ENCODE peak calls at places on chromosome 16, in four cellular contexts. I, A, S and Z are unnamed samples.

GRCh38 chr16:9061358-9061813 is 30.1 kb upstream of the HAPSTR1 start:
- DNase-seq in I (no peak), A (no peak), S (peak; percentile 68), Z (no peak)

GRCh38 chr16:87132361-87133014 is 184.7 kb downstream of the C16orf95 start:
- DNase-seq in I (peak; percentile 28), A (peak; percentile 87), S (peak; percentile 71), Z (no peak)

GRCh38 chr16:61098505-61098904 is 937.7 kb downstream of the CDH8 start:
- DNase-seq in I (no peak), A (no peak), S (no peak), Z (no peak)

GRCh38 chr16:21223787-21224186 is 9.7 kb upstream of the ANKS4B start:
- DNase-seq in I (no peak), A (no peak), S (no peak), Z (no peak)

GRCh38 chr16:6643083-6643686 is 689.5 kb upstream of the RBFOX1 start:
- DNase-seq in I (peak; percentile 49), A (peak; percentile 73), S (peak; percentile 70), Z (no peak)

GRCh38 chr16:3243882-3244281 is 8.9 kb upstream of the ZNF200 start:
- DNase-seq in I (no peak), A (no peak), S (no peak), Z (no peak)

GRCh38 chr16:54007504-54007903 is 279.1 kb downstream of the IRX3 start:
- DNase-seq in I (no peak), A (no peak), S (no peak), Z (no peak)

GRCh38 chr16:4317471-4318170 is 1.8 kb downstream of the GLIS2 start:
- DNase-seq in I (no peak), A (no peak), S (peak; percentile 86), Z (no peak)

GRCh38 chr16:87930456-87930855 is 5.9 kb downstream of the CA5A start:
- DNase-seq in I (no peak), A (peak; percentile 23), S (no peak), Z (no peak)

GRCh38 chr16:90035902-90036301 is 16.6 kb upstream of the DBNDD1 start:
- DNase-seq in I (no peak), A (peak; percentile 78), S (no peak), Z (no peak)

GRCh38 chr16:30115238-30115637 is 1.9 kb upstream of the GDPD3 start:
- DNase-seq in I (no peak), A (no peak), S (no peak), Z (no peak)

GRCh38 chr16:88533381-88533831 is 36.8 kb upstream of the ZC3H18 start:
- DNase-seq in I (no peak), A (peak; percentile 64), S (no peak), Z (no peak)

GRCh38 chr16:78235168-78235800 is 135.8 kb downstream of the WWOX start:
- DNase-seq in I (peak; percentile 62), A (peak; percentile 72), S (peak; percentile 79), Z (peak; percentile 76)

GRCh38 chr16:12158428-12158827 is 181.9 kb downstream of the SNX29 start:
- DNase-seq in I (no peak), A (peak; percentile 66), S (no peak), Z (no peak)

GRCh38 chr16:68445458-68445857 is 2.9 kb downstream of the SMPD3 start:
- DNase-seq in I (no peak), A (peak; percentile 63), S (no peak), Z (no peak)

DNA sequence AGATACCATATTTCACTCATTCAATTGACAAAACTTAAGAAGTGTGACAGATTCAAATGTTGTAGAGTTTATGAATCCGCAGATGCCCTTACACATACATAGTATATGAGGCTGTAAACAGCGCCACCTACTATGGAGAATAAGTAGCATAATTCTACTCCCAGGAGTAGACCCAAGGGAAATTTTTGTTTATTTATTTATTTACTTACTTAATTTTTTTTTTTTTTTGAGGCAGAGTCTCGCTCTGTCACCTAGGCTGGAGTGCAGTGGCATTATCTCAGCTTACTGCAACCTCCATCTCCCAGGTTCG is 35.5 kb downstream of the GAN start:
- DNase-seq in I (no peak), A (peak; percentile 36), S (no peak), Z (no peak)
- TF ChIP-seq CTCF in I (no peak), A (peak; percentile 29), S (no peak), Z (no peak)

GRCh38 chr16:23072769-23073549 is 76.3 kb downstream of the USP31 start:
- DNase-seq in I (no peak), A (peak; percentile 74), S (no peak), Z (no peak)
- TF ChIP-seq CTCF in I (no peak), A (no peak), S (no peak), Z (peak; percentile 14)

GRCh38 chr16:52709286-52709685 is 162.3 kb upstream of the TOX3 start:
- DNase-seq in I (no peak), A (no peak), S (no peak), Z (no peak)
- TF ChIP-seq CTCF in I (no peak), A (no peak), S (no peak), Z (no peak)

GRCh38 chr16:76665571-76666275 is 388.5 kb downstream of the CNTNAP4 start:
- DNase-seq in I (no peak), A (no peak), S (no peak), Z (no peak)
- TF ChIP-seq CTCF in I (no peak), A (no peak), S (no peak), Z (peak; percentile 55)

DNA sequence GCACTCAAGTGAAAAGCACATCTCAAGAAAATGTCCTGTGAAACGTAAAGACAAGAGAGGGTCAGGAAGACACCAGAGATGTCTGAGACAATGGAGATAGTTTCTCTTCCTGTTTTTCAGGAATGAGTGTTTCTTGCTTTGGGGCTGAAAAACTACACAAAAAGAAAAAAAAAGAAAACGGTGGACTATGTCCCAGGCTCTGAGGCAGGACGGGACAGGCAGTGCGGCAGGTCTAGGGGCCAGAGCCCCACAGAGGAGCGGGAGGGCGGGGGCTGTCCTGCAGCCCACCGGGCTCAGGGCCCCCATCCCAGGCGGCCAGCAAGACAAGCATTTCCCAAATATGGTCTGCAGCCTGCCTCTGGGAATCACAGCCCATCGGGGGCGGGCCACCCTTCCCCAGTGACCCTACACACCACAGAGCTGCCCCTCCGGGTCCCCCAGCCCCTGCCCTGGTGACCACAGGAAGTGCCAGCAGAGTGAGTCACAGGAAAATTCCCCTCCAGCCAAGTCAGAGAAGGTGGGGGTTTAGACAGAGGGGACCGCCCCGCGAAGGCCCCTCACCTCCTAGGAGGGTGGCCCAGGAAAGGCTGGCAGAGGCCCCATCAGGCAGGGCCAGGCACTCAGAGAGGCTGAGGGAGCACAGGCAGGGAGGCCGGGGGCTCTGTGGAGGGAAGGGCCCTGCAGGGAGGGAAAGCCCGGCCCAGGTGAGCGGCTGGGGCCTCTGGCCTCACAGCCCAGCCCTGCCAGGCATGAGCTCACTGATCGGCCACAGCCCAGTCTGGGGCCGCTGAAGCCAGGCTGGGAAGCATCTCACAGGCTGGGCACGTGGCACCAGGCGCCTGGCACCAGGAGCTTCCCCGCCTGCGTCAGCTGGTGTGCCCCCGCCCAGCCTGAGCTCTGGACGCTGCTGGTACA is 6.3 kb downstream of the BCAR1 start:
- DNase-seq in I (peak; percentile 58), A (peak; percentile 98), S (peak; percentile 98), Z (no peak)
- TF ChIP-seq CTCF in I (no peak), A (no peak), S (no peak), Z (no peak)

DNA sequence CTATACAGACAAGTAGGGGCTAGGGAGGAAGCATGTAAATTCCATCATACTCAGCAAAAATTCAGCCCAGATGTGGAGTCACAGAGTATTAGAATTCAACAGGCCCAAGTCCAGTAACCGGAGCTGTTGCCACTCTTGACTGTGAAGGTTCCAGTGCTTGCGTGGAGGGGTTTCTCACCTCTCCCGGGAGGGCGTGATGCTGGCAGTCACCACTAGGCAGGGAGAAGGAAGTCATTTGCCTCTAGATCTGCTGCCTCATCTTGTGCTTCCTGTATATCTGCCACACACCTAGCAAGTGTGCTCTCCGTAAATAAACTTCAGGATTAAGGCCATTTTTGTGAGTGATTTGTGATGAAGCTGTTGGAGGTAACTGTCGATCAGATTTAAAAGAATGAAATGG is 1.0 kb upstream of the CKLF start:
- DNase-seq in I (no peak), A (peak; percentile 37), S (peak; percentile 70), Z (no peak)
- TF ChIP-seq CTCF in I (no peak), A (peak; percentile 35), S (peak; percentile 26), Z (peak; percentile 67)

GRCh38 chr16:85796599-85796998 is 2.7 kb downstream of the EMC8 start:
- DNase-seq in I (no peak), A (no peak), S (no peak), Z (no peak)

GRCh38 chr16:85799497-85800320 is at the start of the genes COX4I1 and EMC8:
- DNase-seq in I (peak; percentile 92), A (peak; percentile 94), S (peak; percentile 96), Z (peak; percentile 95)

GRCh38 chr16:85800321-85800669 is 800 bp downstream of the COX4I1 start:
- DNase-seq in I (no peak), A (no peak), S (no peak), Z (no peak)

GRCh38 chr16:85798283-85798776 is 1.0 kb downstream of the EMC8 start:
- DNase-seq in I (no peak), A (no peak), S (no peak), Z (no peak)

DNA sequence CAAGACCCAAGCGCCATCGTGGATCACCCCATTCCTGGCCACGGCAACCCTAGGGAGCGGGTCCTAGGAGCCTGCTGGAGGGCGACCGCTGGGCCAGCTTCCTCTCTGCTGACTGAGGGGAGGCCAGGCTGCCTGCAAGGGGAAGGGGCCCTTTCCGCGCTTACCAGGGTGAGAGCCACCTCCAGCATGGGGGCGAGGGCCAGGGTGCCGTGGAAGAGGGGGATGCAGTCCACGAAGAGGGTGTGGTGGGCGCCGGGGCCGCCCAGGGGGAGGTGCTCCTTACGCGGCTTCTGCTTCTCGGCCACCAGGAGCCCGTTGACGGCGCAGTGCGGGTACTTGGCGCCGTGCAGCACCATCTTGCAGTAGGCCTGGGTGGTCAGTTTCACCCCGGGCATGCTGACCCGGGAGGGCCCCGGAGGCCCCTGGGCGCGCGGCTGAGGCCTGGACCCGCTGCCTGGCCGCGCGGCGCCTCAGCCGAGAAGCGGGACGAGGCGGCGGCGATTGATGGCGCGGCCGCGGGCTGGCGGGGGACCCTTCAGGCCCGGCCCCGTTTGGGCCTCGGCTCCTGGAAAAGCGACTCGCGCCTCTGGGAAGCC is 345 bp downstream of the EMC8 start:
- DNase-seq in I (no peak), A (no peak), S (no peak), Z (no peak)
- TF ChIP-seq CTCF in I (no peak), A (no peak), S (no peak), Z (peak; percentile 33)

DNA sequence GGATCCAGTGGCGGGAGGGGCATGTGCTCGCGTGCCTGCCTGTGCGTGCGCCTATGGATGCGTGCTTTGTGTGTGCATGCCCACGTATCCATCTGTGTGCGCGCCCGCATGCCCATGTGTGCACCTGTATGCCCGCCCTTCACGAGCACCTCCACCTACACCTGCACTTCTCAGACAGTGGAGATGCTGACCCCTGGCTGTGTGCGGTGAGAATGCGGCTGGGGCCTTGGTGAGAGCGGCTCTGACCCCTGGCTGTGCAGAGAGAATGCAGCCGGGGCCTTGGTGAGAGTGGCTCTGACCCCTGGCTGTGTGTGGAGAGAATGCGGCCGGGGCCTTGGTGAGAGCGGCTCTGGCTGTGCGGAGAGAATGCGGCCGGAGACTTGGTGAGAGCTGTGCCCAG is 33.9 kb downstream of the AXIN1 start:
- DNase-seq in I (no peak), A (no peak), S (no peak), Z (no peak)
- TF ChIP-seq CTCF in I (no peak), A (peak; percentile 18), S (no peak), Z (peak; percentile 59)

GRCh38 chr16:73047536-73048291 is at the start of gene ZFHX3:
- DNase-seq in I (peak; percentile 76), A (peak; percentile 55), S (peak; percentile 91), Z (no peak)
- TF ChIP-seq CTCF in I (no peak), A (peak; percentile 25), S (no peak), Z (no peak)

GRCh38 chr16:46947900-46948547 is 25.4 kb downstream of the DNAJA2 start:
- DNase-seq in I (no peak), A (peak; percentile 73), S (no peak), Z (no peak)
- TF ChIP-seq CTCF in I (no peak), A (peak; percentile 79), S (no peak), Z (peak; percentile 79)